ENCODE peak calls at places on chromosomes 7 and 10, in six cellular contexts. One of them, this sample, is unnamed. For H4K20me1, the result is how much of the 10 kb centered on the place peaks cover.

GRCh38 chr7:65979583-65980477 is 2.2 kb downstream of the GUSB start:
- DNase-seq in fibroblast of lung: no peak
- DNase-seq in K562: no peak
- DNase-seq in Karpas-422: no peak
- DNase-seq in GM23248: no peak
- DNase-seq in IMR-90: no peak
- DNase-seq in this sample: no peak

GRCh38 chr7:44482502-44483485 is 7.7 kb downstream of the NUDCD3 start:
- DNase-seq in Karpas-422: no peak
- DNase-seq in IMR-90: no peak
- DNase-seq in GM23248: no peak
- DNase-seq in K562: no peak
- DNase-seq in fibroblast of lung: no peak
- DNase-seq in this sample: no peak

GRCh38 chr7:102260856-102261255 is 25.8 kb upstream of the SH2B2 start:
- DNase-seq in fibroblast of lung: peak
- DNase-seq in GM23248: peak
- DNase-seq in Karpas-422: no peak
- DNase-seq in IMR-90: peak
- DNase-seq in K562: no peak
- DNase-seq in this sample: no peak

GRCh38 chr10:130895172-130895571 is 416.3 kb downstream of the TCERG1L start:
- DNase-seq in IMR-90: no peak
- DNase-seq in fibroblast of lung: no peak
- DNase-seq in Karpas-422: no peak
- DNase-seq in K562: no peak
- DNase-seq in GM23248: no peak
- DNase-seq in this sample: no peak

GRCh38 chr10:101986277-101986971 is 69.5 kb downstream of the ARMH3 start:
- DNase-seq in fibroblast of lung: peak
- DNase-seq in GM23248: no peak
- DNase-seq in K562: no peak
- DNase-seq in IMR-90: no peak
- DNase-seq in Karpas-422: no peak
- DNase-seq in this sample: no peak

GRCh38 chr7:55325371-55325792 is 39.8 kb upstream of the LANCL2 start:
- DNase-seq in GM23248: peak
- DNase-seq in fibroblast of lung: peak
- DNase-seq in IMR-90: peak
- DNase-seq in K562: no peak
- DNase-seq in Karpas-422: no peak
- DNase-seq in this sample: no peak

GRCh38 chr10:24479806-24480205 is 243.9 kb downstream of the ARHGAP21 start:
- DNase-seq in IMR-90: no peak
- DNase-seq in GM23248: no peak
- DNase-seq in fibroblast of lung: no peak
- DNase-seq in K562: no peak
- DNase-seq in Karpas-422: no peak
- DNase-seq in this sample: no peak

GRCh38 chr7:45890902-45891461 is 2.7 kb downstream of the IGFBP1 start:
- DNase-seq in IMR-90: peak
- DNase-seq in GM23248: peak
- DNase-seq in K562: peak
- DNase-seq in fibroblast of lung: peak
- DNase-seq in Karpas-422: peak
- DNase-seq in this sample: no peak

GRCh38 chr7:152402384-152403250 is 33.2 kb downstream of the KMT2C start:
- DNase-seq in IMR-90: peak
- DNase-seq in GM23248: peak
- DNase-seq in Karpas-422: no peak
- DNase-seq in fibroblast of lung: peak
- DNase-seq in K562: no peak
- DNase-seq in this sample: no peak

GRCh38 chr10:132993271-132994260 is 51.2 kb upstream of the CFAP46 start:
- DNase-seq in IMR-90: no peak
- DNase-seq in GM23248: no peak
- DNase-seq in fibroblast of lung: no peak
- DNase-seq in K562: no peak
- DNase-seq in Karpas-422: no peak
- DNase-seq in this sample: no peak

GRCh38 chr10:130766071-130766470 is 545.5 kb downstream of the TCERG1L start:
- DNase-seq in IMR-90: no peak
- DNase-seq in fibroblast of lung: no peak
- DNase-seq in GM23248: no peak
- DNase-seq in Karpas-422: no peak
- DNase-seq in K562: no peak
- DNase-seq in this sample: no peak

GRCh38 chr10:33241351-33241750 is 93.1 kb downstream of the NRP1 start:
- DNase-seq in IMR-90: peak
- DNase-seq in K562: no peak
- DNase-seq in Karpas-422: no peak
- DNase-seq in fibroblast of lung: peak
- DNase-seq in GM23248: peak
- DNase-seq in this sample: no peak

GRCh38 chr7:143477501-143478150 is at the start of gene TAS2R41:
- DNase-seq in IMR-90: no peak
- DNase-seq in GM23248: no peak
- DNase-seq in fibroblast of lung: no peak
- DNase-seq in Karpas-422: peak
- DNase-seq in K562: no peak
- DNase-seq in this sample: no peak

GRCh38 chr10:51960494-51960895 is 261.1 kb upstream of the CSTF2T start:
- DNase-seq in fibroblast of lung: peak
- DNase-seq in GM23248: peak
- DNase-seq in K562: peak
- DNase-seq in Karpas-422: peak
- DNase-seq in IMR-90: peak
- DNase-seq in this sample: no peak

GRCh38 chr10:69742356-69742695 is 59.4 kb upstream of the COL13A1 start:
- DNase-seq in fibroblast of lung: peak
- DNase-seq in Karpas-422: no peak
- DNase-seq in K562: no peak
- DNase-seq in IMR-90: peak
- DNase-seq in GM23248: no peak
- DNase-seq in this sample: no peak

GRCh38 chr7:780516-780915 is 51.8 kb upstream of the SUN1 start:
- DNase-seq in Karpas-422: no peak
- DNase-seq in IMR-90: no peak
- DNase-seq in K562: no peak
- DNase-seq in GM23248: no peak
- DNase-seq in fibroblast of lung: no peak
- DNase-seq in this sample: no peak

GRCh38 chr10:97842658-97843295 is 6.9 kb upstream of the GOLGA7B start:
- DNase-seq in GM23248: no peak
- DNase-seq in IMR-90: no peak
- DNase-seq in K562: no peak
- DNase-seq in fibroblast of lung: peak
- DNase-seq in Karpas-422: no peak
- DNase-seq in this sample: no peak

GRCh38 chr7:119545118-119545517 is 727.9 kb upstream of the KCND2 start:
- DNase-seq in Karpas-422: no peak
- DNase-seq in fibroblast of lung: peak
- DNase-seq in K562: no peak
- DNase-seq in GM23248: no peak
- DNase-seq in IMR-90: peak
- DNase-seq in this sample: no peak

GRCh38 chr7:24966802-24967201 is 13.2 kb downstream of the OSBPL3 start:
- DNase-seq in GM23248: no peak
- DNase-seq in fibroblast of lung: peak
- DNase-seq in IMR-90: peak
- DNase-seq in K562: no peak
- DNase-seq in Karpas-422: no peak
- DNase-seq in this sample: no peak

GRCh38 chr7:138554674-138555073 is 94.6 kb downstream of the TRIM24 start:
- DNase-seq in IMR-90: no peak
- DNase-seq in GM23248: no peak
- DNase-seq in Karpas-422: no peak
- DNase-seq in K562: no peak
- DNase-seq in fibroblast of lung: no peak
- DNase-seq in this sample: no peak

GRCh38 chr7:155357573-155358041 is 59.9 kb downstream of the INSIG1 start:
- DNase-seq in Karpas-422: no peak
- DNase-seq in fibroblast of lung: no peak
- DNase-seq in GM23248: peak
- DNase-seq in K562: no peak
- DNase-seq in IMR-90: peak
- DNase-seq in this sample: no peak

GRCh38 chr7:151125459-151125834 is 39.2 kb downstream of the AGAP3 start:
- DNase-seq in fibroblast of lung: peak
- DNase-seq in IMR-90: no peak
- DNase-seq in Karpas-422: no peak
- DNase-seq in K562: no peak
- DNase-seq in GM23248: peak
- DNase-seq in this sample: no peak

GRCh38 chr7:17233643-17234397 is 64.6 kb upstream of the AHR start:
- DNase-seq in GM23248: peak
- DNase-seq in Karpas-422: no peak
- DNase-seq in fibroblast of lung: peak
- DNase-seq in IMR-90: no peak
- DNase-seq in K562: peak
- DNase-seq in this sample: peak

GRCh38 chr10:110376021-110376773 is 71.5 kb upstream of the SMNDC1 start:
- DNase-seq in K562: peak
- DNase-seq in Karpas-422: no peak
- DNase-seq in fibroblast of lung: no peak
- DNase-seq in IMR-90: no peak
- DNase-seq in GM23248: no peak
- DNase-seq in this sample: no peak

GRCh38 chr7:90246184-90246583 is 1.2 kb downstream of the CFAP69 start:
- DNase-seq in fibroblast of lung: peak
- DNase-seq in Karpas-422: no peak
- DNase-seq in IMR-90: peak
- DNase-seq in GM23248: peak
- DNase-seq in K562: no peak
- DNase-seq in this sample: no peak

GRCh38 chr7:84536256-84536870 is 341.8 kb upstream of the SEMA3A start:
- DNase-seq in GM23248: peak
- DNase-seq in Karpas-422: no peak
- DNase-seq in fibroblast of lung: peak
- DNase-seq in K562: no peak
- DNase-seq in IMR-90: no peak
- DNase-seq in this sample: no peak

GRCh38 chr10:116429288-116429977 is 1.8 kb downstream of the PNLIPRP3 start:
- DNase-seq in IMR-90: no peak
- DNase-seq in Karpas-422: no peak
- DNase-seq in K562: no peak
- DNase-seq in fibroblast of lung: no peak
- DNase-seq in GM23248: no peak
- DNase-seq in this sample: no peak

GRCh38 chr10:79129361-79129997 is 60.7 kb downstream of the ZMIZ1 start:
- DNase-seq in Karpas-422: no peak
- DNase-seq in GM23248: peak
- DNase-seq in K562: peak
- DNase-seq in fibroblast of lung: peak
- DNase-seq in IMR-90: peak
- DNase-seq in this sample: peak

GRCh38 chr10:28631896-28632596 is 45.3 kb upstream of the BAMBI start:
- DNase-seq in GM23248: peak
- DNase-seq in fibroblast of lung: peak
- DNase-seq in IMR-90: peak
- DNase-seq in Karpas-422: peak
- DNase-seq in K562: no peak
- DNase-seq in this sample: no peak

GRCh38 chr10:103627893-103628292 is 134.4 kb downstream of the NEURL1 start:
- DNase-seq in IMR-90: no peak
- DNase-seq in Karpas-422: no peak
- DNase-seq in K562: no peak
- DNase-seq in GM23248: no peak
- DNase-seq in fibroblast of lung: no peak
- DNase-seq in this sample: no peak
- H4K20me1 ChIP-seq in IMR-90: under half
- H4K20me1 ChIP-seq in Karpas-422: under half
- H4K20me1 ChIP-seq in K562: under half
- H4K20me1 ChIP-seq in GM23248: under half
- H4K20me1 ChIP-seq in fibroblast of lung: under half
- H4K20me1 ChIP-seq in this sample: under half

GRCh38 chr10:75708060-75708459 is 276.6 kb downstream of the LRMDA start:
- DNase-seq in IMR-90: no peak
- DNase-seq in GM23248: no peak
- DNase-seq in fibroblast of lung: no peak
- DNase-seq in Karpas-422: no peak
- DNase-seq in K562: no peak
- DNase-seq in this sample: no peak
- H3K4me2 ChIP-seq in IMR-90: no peak
- H3K4me2 ChIP-seq in GM23248: no peak
- H3K4me2 ChIP-seq in fibroblast of lung: no peak
- H3K4me2 ChIP-seq in Karpas-422: no peak
- H3K4me2 ChIP-seq in K562: no peak
- H3K4me2 ChIP-seq in this sample: no peak

DNA sequence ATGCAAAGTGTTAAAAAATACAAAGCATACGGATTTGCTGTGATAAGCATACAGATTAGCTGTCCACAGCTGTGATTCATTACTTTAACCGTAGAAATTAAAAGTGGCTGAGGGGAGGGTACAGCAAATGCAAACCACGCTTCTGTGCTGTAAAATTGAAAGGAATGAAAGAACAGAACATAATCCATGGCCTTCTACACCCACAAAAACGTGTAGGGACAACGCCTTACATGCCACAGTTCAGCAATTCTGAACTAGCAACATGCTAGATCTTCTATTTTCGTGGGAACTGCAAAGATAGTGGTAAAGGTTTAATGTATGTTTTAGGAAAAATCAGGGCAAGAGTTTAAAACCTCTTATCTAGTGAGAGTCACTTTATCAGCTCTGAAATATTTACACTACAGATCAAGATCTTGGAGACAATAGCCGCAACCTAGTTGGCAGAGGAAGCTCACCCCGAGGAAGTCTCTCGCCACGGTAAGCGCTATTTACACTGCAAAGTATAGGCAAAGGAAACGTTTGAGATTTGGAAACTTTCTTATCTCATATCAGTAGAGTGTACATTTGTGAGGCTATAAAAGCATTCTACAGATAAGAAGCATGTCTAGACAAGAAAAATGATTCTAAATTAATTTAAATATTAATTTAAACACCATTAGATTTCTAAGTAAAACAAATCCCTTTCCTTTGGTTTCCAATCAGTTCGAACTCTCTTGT is 193.6 kb downstream of the MLLT10 start:
- DNase-seq in GM23248: no peak
- DNase-seq in IMR-90: no peak
- DNase-seq in fibroblast of lung: peak
- DNase-seq in Karpas-422: no peak
- DNase-seq in K562: no peak
- DNase-seq in this sample: no peak
- H4K20me1 ChIP-seq in GM23248: under half
- H4K20me1 ChIP-seq in IMR-90: under half
- H4K20me1 ChIP-seq in fibroblast of lung: under half
- H4K20me1 ChIP-seq in Karpas-422: under half
- H4K20me1 ChIP-seq in K562: under half
- H4K20me1 ChIP-seq in this sample: under half

DNA sequence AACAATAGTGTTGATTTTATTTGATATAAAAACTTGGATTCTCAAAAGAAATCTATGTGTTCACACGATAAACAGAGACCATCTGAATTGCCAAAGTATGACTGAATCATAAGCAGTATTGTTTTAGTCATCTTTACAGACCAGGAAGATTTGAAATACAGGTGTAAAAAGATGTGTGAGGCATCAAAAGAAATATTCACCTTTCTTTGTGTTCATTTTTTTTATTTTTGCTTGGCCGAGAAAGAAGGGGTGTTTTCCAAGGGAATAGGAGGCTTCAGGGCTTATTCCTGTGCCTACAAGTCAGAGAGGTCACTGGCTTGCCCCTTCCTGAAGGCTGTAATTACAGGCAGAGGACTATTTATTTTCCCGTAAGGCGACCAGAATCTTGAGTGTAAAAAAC is 37.3 kb downstream of the MET start:
- DNase-seq in fibroblast of lung: no peak
- DNase-seq in IMR-90: no peak
- DNase-seq in K562: no peak
- DNase-seq in Karpas-422: no peak
- DNase-seq in GM23248: no peak
- DNase-seq in this sample: no peak
- H3K4me2 ChIP-seq in fibroblast of lung: no peak
- H3K4me2 ChIP-seq in IMR-90: no peak
- H3K4me2 ChIP-seq in K562: no peak
- H3K4me2 ChIP-seq in Karpas-422: peak
- H3K4me2 ChIP-seq in GM23248: no peak
- H3K4me2 ChIP-seq in this sample: no peak

This sample was measured in DND-41.